ENCODE peak calls at places on chromosomes 7 and 10, in ten cellular contexts. One of them, this sample, is unnamed. For H3K4me1, the result is how much of the 10 kb centered on the place peaks cover.

GRCh38 chr7:48429117-48429516 is 257.9 kb downstream of the ABCA13 start:
- DNase-seq in small intestine: no peak
- DNase-seq in stomach: no peak
- DNase-seq in upper lobe of right lung: no peak
- DNase-seq in prostate gland: no peak
- DNase-seq in psoas muscle: no peak
- DNase-seq in CD4-positive, alpha-beta memory T cell: no peak
- DNase-seq in neuronal stem cell: no peak
- DNase-seq in H9: no peak
- DNase-seq in right cardiac atrium: no peak
- DNase-seq in this sample: no peak

GRCh38 chr7:135441791-135442190 is 68.1 kb downstream of the CNOT4 start:
- DNase-seq in small intestine: no peak
- DNase-seq in psoas muscle: no peak
- DNase-seq in CD4-positive, alpha-beta memory T cell: no peak
- DNase-seq in upper lobe of right lung: no peak
- DNase-seq in stomach: no peak
- DNase-seq in neuronal stem cell: no peak
- DNase-seq in prostate gland: no peak
- DNase-seq in H9: no peak
- DNase-seq in right cardiac atrium: no peak
- DNase-seq in this sample: no peak

GRCh38 chr7:69129524-69129923 is 468.8 kb upstream of the AUTS2 start:
- DNase-seq in small intestine: no peak
- DNase-seq in stomach: no peak
- DNase-seq in H9: no peak
- DNase-seq in neuronal stem cell: no peak
- DNase-seq in CD4-positive, alpha-beta memory T cell: no peak
- DNase-seq in upper lobe of right lung: no peak
- DNase-seq in right cardiac atrium: no peak
- DNase-seq in prostate gland: no peak
- DNase-seq in psoas muscle: no peak
- DNase-seq in this sample: no peak

GRCh38 chr10:57654856-57655255 is 612.8 kb downstream of the IPMK start:
- DNase-seq in prostate gland: no peak
- DNase-seq in neuronal stem cell: no peak
- DNase-seq in psoas muscle: no peak
- DNase-seq in right cardiac atrium: no peak
- DNase-seq in H9: no peak
- DNase-seq in CD4-positive, alpha-beta memory T cell: no peak
- DNase-seq in small intestine: peak
- DNase-seq in upper lobe of right lung: no peak
- DNase-seq in stomach: no peak
- DNase-seq in this sample: no peak

GRCh38 chr7:93629291-93629801 is 54.8 kb upstream of the CALCR start:
- DNase-seq in small intestine: no peak
- DNase-seq in stomach: no peak
- DNase-seq in right cardiac atrium: no peak
- DNase-seq in neuronal stem cell: no peak
- DNase-seq in prostate gland: no peak
- DNase-seq in psoas muscle: no peak
- DNase-seq in upper lobe of right lung: no peak
- DNase-seq in H9: no peak
- DNase-seq in CD4-positive, alpha-beta memory T cell: no peak
- DNase-seq in this sample: no peak

GRCh38 chr10:26024303-26024702 is 90.3 kb downstream of the MYO3A start:
- DNase-seq in prostate gland: no peak
- DNase-seq in small intestine: no peak
- DNase-seq in H9: no peak
- DNase-seq in right cardiac atrium: no peak
- DNase-seq in psoas muscle: no peak
- DNase-seq in stomach: no peak
- DNase-seq in neuronal stem cell: no peak
- DNase-seq in upper lobe of right lung: no peak
- DNase-seq in CD4-positive, alpha-beta memory T cell: no peak
- DNase-seq in this sample: no peak

GRCh38 chr7:2452074-2452507 is 24.1 kb downstream of the GRIFIN start:
- DNase-seq in prostate gland: no peak
- DNase-seq in small intestine: no peak
- DNase-seq in psoas muscle: no peak
- DNase-seq in upper lobe of right lung: peak
- DNase-seq in stomach: no peak
- DNase-seq in neuronal stem cell: no peak
- DNase-seq in H9: no peak
- DNase-seq in CD4-positive, alpha-beta memory T cell: no peak
- DNase-seq in right cardiac atrium: peak
- DNase-seq in this sample: no peak

GRCh38 chr10:119344381-119344780 is 137.0 kb downstream of the GRK5 start:
- DNase-seq in upper lobe of right lung: peak
- DNase-seq in small intestine: no peak
- DNase-seq in CD4-positive, alpha-beta memory T cell: no peak
- DNase-seq in right cardiac atrium: no peak
- DNase-seq in prostate gland: no peak
- DNase-seq in psoas muscle: no peak
- DNase-seq in stomach: no peak
- DNase-seq in neuronal stem cell: no peak
- DNase-seq in H9: no peak
- DNase-seq in this sample: no peak

GRCh38 chr10:88527245-88527644 is 55.9 kb downstream of the RNLS start:
- DNase-seq in prostate gland: no peak
- DNase-seq in CD4-positive, alpha-beta memory T cell: no peak
- DNase-seq in small intestine: no peak
- DNase-seq in right cardiac atrium: no peak
- DNase-seq in psoas muscle: no peak
- DNase-seq in H9: no peak
- DNase-seq in neuronal stem cell: no peak
- DNase-seq in upper lobe of right lung: no peak
- DNase-seq in stomach: no peak
- DNase-seq in this sample: no peak

GRCh38 chr7:54690059-54690443 is 69.0 kb downstream of the SEC61G start:
- DNase-seq in H9: no peak
- DNase-seq in CD4-positive, alpha-beta memory T cell: no peak
- DNase-seq in prostate gland: no peak
- DNase-seq in right cardiac atrium: no peak
- DNase-seq in upper lobe of right lung: no peak
- DNase-seq in psoas muscle: no peak
- DNase-seq in stomach: no peak
- DNase-seq in small intestine: no peak
- DNase-seq in neuronal stem cell: no peak
- DNase-seq in this sample: no peak

GRCh38 chr7:12942599-12942998 is 255.2 kb downstream of the ARL4A start:
- DNase-seq in neuronal stem cell: no peak
- DNase-seq in right cardiac atrium: no peak
- DNase-seq in small intestine: peak
- DNase-seq in H9: no peak
- DNase-seq in upper lobe of right lung: no peak
- DNase-seq in prostate gland: peak
- DNase-seq in psoas muscle: no peak
- DNase-seq in CD4-positive, alpha-beta memory T cell: no peak
- DNase-seq in stomach: no peak
- DNase-seq in this sample: no peak

GRCh38 chr7:44244282-44244681 is 43.5 kb downstream of the YKT6 start:
- DNase-seq in small intestine: no peak
- DNase-seq in CD4-positive, alpha-beta memory T cell: no peak
- DNase-seq in upper lobe of right lung: no peak
- DNase-seq in H9: peak
- DNase-seq in right cardiac atrium: no peak
- DNase-seq in prostate gland: no peak
- DNase-seq in stomach: no peak
- DNase-seq in psoas muscle: no peak
- DNase-seq in neuronal stem cell: peak
- DNase-seq in this sample: no peak

GRCh38 chr7:17099083-17099973 is 199.1 kb upstream of the AHR start:
- DNase-seq in prostate gland: peak
- DNase-seq in neuronal stem cell: no peak
- DNase-seq in stomach: peak
- DNase-seq in CD4-positive, alpha-beta memory T cell: no peak
- DNase-seq in upper lobe of right lung: peak
- DNase-seq in H9: no peak
- DNase-seq in right cardiac atrium: no peak
- DNase-seq in psoas muscle: no peak
- DNase-seq in small intestine: peak
- DNase-seq in this sample: no peak

GRCh38 chr7:35593896-35594295 is 101.0 kb downstream of the HERPUD2 start:
- DNase-seq in right cardiac atrium: no peak
- DNase-seq in upper lobe of right lung: no peak
- DNase-seq in small intestine: no peak
- DNase-seq in CD4-positive, alpha-beta memory T cell: no peak
- DNase-seq in stomach: no peak
- DNase-seq in neuronal stem cell: peak
- DNase-seq in prostate gland: no peak
- DNase-seq in psoas muscle: no peak
- DNase-seq in H9: peak
- DNase-seq in this sample: no peak

GRCh38 chr10:114388275-114388674 is 16.0 kb downstream of the AFAP1L2 start:
- DNase-seq in upper lobe of right lung: no peak
- DNase-seq in prostate gland: no peak
- DNase-seq in stomach: no peak
- DNase-seq in psoas muscle: no peak
- DNase-seq in right cardiac atrium: no peak
- DNase-seq in CD4-positive, alpha-beta memory T cell: no peak
- DNase-seq in H9: no peak
- DNase-seq in small intestine: no peak
- DNase-seq in neuronal stem cell: no peak
- DNase-seq in this sample: no peak

GRCh38 chr7:72751978-72752377 is 76.0 kb downstream of the TYW1B start:
- DNase-seq in CD4-positive, alpha-beta memory T cell: no peak
- DNase-seq in prostate gland: no peak
- DNase-seq in small intestine: no peak
- DNase-seq in psoas muscle: no peak
- DNase-seq in stomach: no peak
- DNase-seq in right cardiac atrium: no peak
- DNase-seq in neuronal stem cell: no peak
- DNase-seq in H9: peak
- DNase-seq in upper lobe of right lung: no peak
- DNase-seq in this sample: no peak

DNA sequence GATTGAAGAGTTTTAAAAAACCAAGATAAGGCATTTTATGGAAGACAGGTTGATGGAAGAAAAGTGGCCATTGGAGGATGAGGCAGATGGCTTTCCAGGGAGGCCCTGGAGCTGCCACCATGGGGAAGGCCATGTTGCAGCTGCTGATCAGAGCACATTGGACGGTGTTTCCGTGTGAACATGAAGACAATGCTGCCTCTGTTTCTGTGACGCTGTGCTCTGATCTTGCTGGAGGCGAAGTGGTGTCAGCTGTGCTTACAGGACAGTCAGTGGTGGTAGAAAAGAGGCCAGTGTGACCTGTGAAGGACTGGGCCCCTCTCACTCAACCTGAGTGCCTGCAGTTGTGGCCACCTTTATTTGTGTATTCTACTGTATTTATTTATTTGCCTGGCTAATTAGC is 132.9 kb downstream of the FAM204A start:
- DNase-seq in prostate gland: no peak
- DNase-seq in right cardiac atrium: no peak
- DNase-seq in upper lobe of right lung: no peak
- DNase-seq in neuronal stem cell: no peak
- DNase-seq in psoas muscle: no peak
- DNase-seq in CD4-positive, alpha-beta memory T cell: no peak
- DNase-seq in stomach: no peak
- DNase-seq in H9: no peak
- DNase-seq in small intestine: no peak
- DNase-seq in this sample: no peak
- H3K4me1 ChIP-seq in prostate gland: under half
- H3K4me1 ChIP-seq in right cardiac atrium: under half
- H3K4me1 ChIP-seq in upper lobe of right lung: under half
- H3K4me1 ChIP-seq in neuronal stem cell: under half
- H3K4me1 ChIP-seq in psoas muscle: under half
- H3K4me1 ChIP-seq in CD4-positive, alpha-beta memory T cell: under half
- H3K4me1 ChIP-seq in stomach: under half
- H3K4me1 ChIP-seq in H9: under half
- H3K4me1 ChIP-seq in small intestine: under half
- H3K4me1 ChIP-seq in this sample: under half

DNA sequence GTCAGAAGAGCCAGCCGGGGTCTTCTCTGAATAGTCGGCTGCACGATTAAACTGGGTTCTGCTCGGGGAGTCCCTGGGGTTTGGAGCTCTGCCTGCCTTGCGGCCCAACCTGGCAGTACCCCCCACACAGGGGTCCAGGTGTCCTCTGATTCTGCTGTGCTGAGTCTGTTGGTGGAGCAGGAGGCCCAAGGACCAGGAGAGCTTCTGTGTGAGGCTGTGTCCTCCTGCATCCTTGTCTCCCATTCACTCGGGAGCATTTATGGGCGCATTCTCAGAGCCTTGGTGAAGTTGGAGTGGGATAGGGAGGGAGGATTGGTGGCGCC is 14.2 kb downstream of the INPP5A start:
- DNase-seq in stomach: no peak
- DNase-seq in upper lobe of right lung: no peak
- DNase-seq in prostate gland: no peak
- DNase-seq in psoas muscle: no peak
- DNase-seq in small intestine: no peak
- DNase-seq in right cardiac atrium: no peak
- DNase-seq in H9: no peak
- DNase-seq in CD4-positive, alpha-beta memory T cell: no peak
- DNase-seq in neuronal stem cell: no peak
- DNase-seq in this sample: no peak
- H3K4me1 ChIP-seq in stomach: under half
- H3K4me1 ChIP-seq in upper lobe of right lung: under half
- H3K4me1 ChIP-seq in prostate gland: under half
- H3K4me1 ChIP-seq in psoas muscle: under half
- H3K4me1 ChIP-seq in small intestine: under half
- H3K4me1 ChIP-seq in right cardiac atrium: under half
- H3K4me1 ChIP-seq in H9: under half
- H3K4me1 ChIP-seq in CD4-positive, alpha-beta memory T cell: under half
- H3K4me1 ChIP-seq in neuronal stem cell: under half
- H3K4me1 ChIP-seq in this sample: half or more

DNA sequence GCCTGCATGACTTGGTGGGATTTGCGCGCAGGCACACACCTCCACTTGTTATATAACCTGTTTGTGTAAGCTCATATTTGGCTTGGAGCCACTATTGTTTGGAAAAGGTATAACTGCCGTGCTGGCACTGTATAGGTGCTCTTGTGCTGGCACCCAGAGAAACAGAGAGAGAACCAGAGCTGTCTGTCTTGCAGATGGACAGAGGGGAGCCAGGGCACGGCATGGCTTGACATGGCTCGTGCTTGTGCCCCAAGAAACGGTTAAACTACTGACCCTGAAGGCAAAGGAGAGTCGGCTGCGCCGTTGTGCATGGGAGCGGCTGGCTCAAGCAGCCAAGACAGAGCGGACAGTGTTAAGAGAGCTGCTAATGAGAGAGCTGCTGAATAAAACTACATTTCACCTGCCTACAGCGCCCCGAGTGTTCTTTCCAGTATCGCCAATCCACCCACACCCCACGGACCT is 23.2 kb downstream of the RAPGEF5 start:
- DNase-seq in stomach: no peak
- DNase-seq in right cardiac atrium: peak
- DNase-seq in prostate gland: no peak
- DNase-seq in CD4-positive, alpha-beta memory T cell: no peak
- DNase-seq in small intestine: peak
- DNase-seq in neuronal stem cell: no peak
- DNase-seq in psoas muscle: no peak
- DNase-seq in H9: no peak
- DNase-seq in upper lobe of right lung: no peak
- DNase-seq in this sample: no peak
- H3K4me1 ChIP-seq in stomach: under half
- H3K4me1 ChIP-seq in right cardiac atrium: under half
- H3K4me1 ChIP-seq in prostate gland: under half
- H3K4me1 ChIP-seq in CD4-positive, alpha-beta memory T cell: under half
- H3K4me1 ChIP-seq in small intestine: under half
- H3K4me1 ChIP-seq in neuronal stem cell: under half
- H3K4me1 ChIP-seq in psoas muscle: under half
- H3K4me1 ChIP-seq in H9: under half
- H3K4me1 ChIP-seq in upper lobe of right lung: under half
- H3K4me1 ChIP-seq in this sample: under half

GRCh38 chr7:64078699-64078994 is 33.4 kb downstream of the ZNF727 start:
- DNase-seq in neuronal stem cell: no peak
- DNase-seq in right cardiac atrium: no peak
- DNase-seq in small intestine: no peak
- DNase-seq in upper lobe of right lung: no peak
- DNase-seq in prostate gland: no peak
- DNase-seq in H9: no peak
- DNase-seq in CD4-positive, alpha-beta memory T cell: no peak
- DNase-seq in stomach: no peak
- DNase-seq in psoas muscle: no peak
- DNase-seq in this sample: no peak
- H3K4me1 ChIP-seq in neuronal stem cell: under half
- H3K4me1 ChIP-seq in right cardiac atrium: under half
- H3K4me1 ChIP-seq in small intestine: under half
- H3K4me1 ChIP-seq in upper lobe of right lung: under half
- H3K4me1 ChIP-seq in prostate gland: under half
- H3K4me1 ChIP-seq in H9: under half
- H3K4me1 ChIP-seq in CD4-positive, alpha-beta memory T cell: under half
- H3K4me1 ChIP-seq in stomach: under half
- H3K4me1 ChIP-seq in psoas muscle: under half
- H3K4me1 ChIP-seq in this sample: under half